ENCODE peak calls at places on chromosome 6, in four cellular contexts. R, L, N and U are unnamed samples.

GRCh38 chr6:34888441-34888820 is 589 bp upstream of the TAF11 start:
- DNase-seq in R (no peak), L (no peak), N (no peak), U (no peak)

GRCh38 chr6:44700422-44700821 is 312.9 kb downstream of the CDC5L start:
- DNase-seq in R (no peak), L (no peak), N (no peak), U (no peak)

GRCh38 chr6:144895890-144896289 is 610.8 kb downstream of the UTRN start:
- DNase-seq in R (no peak), L (no peak), N (no peak), U (no peak)

GRCh38 chr6:40148882-40149573 is 214.8 kb upstream of the MOCS1 start:
- DNase-seq in R (no peak), L (no peak), N (no peak), U (no peak)

GRCh38 chr6:129402244-129402643 is 307.7 kb downstream of the ARHGAP18 start:
- DNase-seq in R (peak; percentile 24), L (no peak), N (no peak), U (no peak)

GRCh38 chr6:40845588-40845987 is 193.4 kb downstream of the UNC5CL start:
- DNase-seq in R (peak; percentile 42), L (no peak), N (no peak), U (no peak)

GRCh38 chr6:167817729-167818128 is 9.0 kb upstream of the AFDN start:
- DNase-seq in R (no peak), L (no peak), N (no peak), U (no peak)

GRCh38 chr6:89792881-89793280 is 26.7 kb downstream of the MDN1 start:
- DNase-seq in R (peak; percentile 18), L (no peak), N (peak; percentile 1), U (no peak)

GRCh38 chr6:35681298-35681697 is 7.4 kb downstream of the FKBP5 start:
- DNase-seq in R (no peak), L (no peak), N (no peak), U (no peak)

GRCh38 chr6:131763749-131764148 is 44.1 kb upstream of the ENPP1 start:
- DNase-seq in R (no peak), L (no peak), N (no peak), U (no peak)

GRCh38 chr6:38173909-38174308 is 354.4 kb downstream of the ZFAND3 start:
- DNase-seq in R (no peak), L (no peak), N (no peak), U (no peak)

GRCh38 chr6:126337323-126337722 is 2.6 kb upstream of the CENPW start:
- DNase-seq in R (peak; percentile 89), L (no peak), N (peak; percentile 52), U (peak; percentile 25)

GRCh38 chr6:94238868-94239267 is 819.5 kb upstream of the EPHA7 start:
- DNase-seq in R (no peak), L (no peak), N (no peak), U (no peak)

GRCh38 chr6:37985355-37985754 is 165.8 kb downstream of the ZFAND3 start:
- DNase-seq in R (no peak), L (no peak), N (no peak), U (no peak)

GRCh38 chr6:106321940-106322339 is 3.6 kb downstream of the ATG5 start:
- DNase-seq in R (no peak), L (no peak), N (no peak), U (no peak)

GRCh38 chr6:106324726-106325335 is 729 bp downstream of the ATG5 start:
- DNase-seq in R (peak; percentile 5), L (no peak), N (no peak), U (no peak)

DNA sequence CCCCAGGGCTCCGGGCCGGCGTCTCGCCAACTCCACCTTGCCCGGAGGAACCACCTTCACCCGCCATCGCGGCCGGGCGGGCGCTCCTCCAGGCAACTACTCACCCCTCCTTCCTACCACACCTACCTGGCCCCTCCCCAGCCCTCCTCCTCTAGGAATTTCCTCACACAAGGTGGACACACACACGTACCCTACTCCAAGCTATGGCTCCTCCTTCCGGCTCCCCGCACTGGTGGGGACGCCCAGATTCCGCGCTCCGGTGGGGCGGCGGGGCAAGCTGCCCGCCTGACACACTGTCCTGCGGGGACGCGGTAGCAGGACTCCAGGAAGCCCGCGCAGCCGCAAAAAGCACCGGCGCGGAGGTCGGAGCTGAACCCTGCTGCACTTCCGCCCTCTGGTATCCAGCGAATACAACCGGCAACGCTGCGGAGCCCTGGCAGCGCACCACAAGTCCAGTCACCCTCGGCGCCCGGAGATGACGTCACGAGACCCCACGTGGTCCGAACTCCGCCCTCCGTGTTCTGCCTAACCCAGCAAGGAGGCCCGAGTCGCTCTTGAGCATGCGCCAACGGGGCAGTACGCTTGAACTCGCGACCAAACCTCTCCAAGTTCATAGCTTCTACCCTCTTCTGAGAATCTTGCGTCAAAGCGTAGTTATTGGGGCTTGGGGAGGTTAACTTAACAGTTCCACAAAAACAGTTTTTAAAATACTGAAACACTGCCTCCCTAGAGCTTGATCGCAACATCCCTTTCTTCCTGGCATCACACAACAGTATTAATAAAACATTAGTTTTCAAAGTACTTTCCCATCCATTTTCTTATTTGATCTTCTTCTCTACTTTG is at the start of gene ATG5:
- DNase-seq in R (peak; percentile 99), L (peak; percentile 99), N (peak; percentile 93), U (peak; percentile 98)
- TF ChIP-seq CTCF in R (no peak), L (no peak), N (no peak), U (no peak)

DNA sequence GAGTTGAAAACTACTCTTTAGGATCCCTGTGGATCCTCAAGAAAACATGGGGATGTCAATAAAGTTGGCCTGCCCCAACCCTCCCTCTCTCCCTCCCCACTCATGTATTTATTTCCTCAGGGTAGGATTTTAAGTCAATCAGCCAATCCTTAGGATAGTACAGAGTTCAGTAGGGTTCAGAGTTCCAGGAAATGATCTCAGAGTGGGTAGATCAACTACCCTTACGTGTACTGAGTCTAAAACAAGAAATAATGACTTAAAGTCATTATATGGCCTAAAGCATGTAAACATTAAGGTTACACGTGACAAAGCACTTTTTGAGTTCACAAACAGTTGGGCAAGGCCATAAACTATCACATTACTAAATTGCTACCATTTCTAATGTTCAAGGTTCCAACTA is 47.2 kb upstream of the REV3L start:
- DNase-seq in R (no peak), L (no peak), N (no peak), U (no peak)
- TF ChIP-seq CTCF in R (no peak), L (no peak), N (no peak), U (no peak)

DNA sequence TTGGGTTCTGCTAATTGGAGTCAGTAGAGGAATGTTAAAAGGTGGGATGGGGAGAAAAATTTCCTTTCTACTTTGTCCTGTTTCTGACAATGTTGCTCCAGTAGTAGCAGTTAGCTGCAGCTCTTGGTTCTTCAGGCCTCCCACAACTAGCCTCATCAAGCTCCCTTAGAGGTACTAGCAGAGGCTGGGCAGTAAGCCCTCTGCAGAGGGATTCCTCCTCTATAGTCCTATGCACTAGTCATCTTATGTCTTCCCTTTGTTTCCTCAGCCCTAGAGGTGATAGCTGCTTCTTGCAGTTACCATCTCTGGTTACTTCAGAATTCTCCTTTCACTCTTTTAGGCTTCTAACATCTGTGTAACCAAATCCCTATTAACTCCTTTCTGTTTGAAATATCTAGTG is 99.8 kb downstream of the FILIP1 start:
- DNase-seq in R (no peak), L (no peak), N (no peak), U (no peak)
- TF ChIP-seq CTCF in R (no peak), L (no peak), N (no peak), U (no peak)

GRCh38 chr6:135195522-135195921 is 14.4 kb downstream of the MYB start:
- DNase-seq in R (no peak), L (no peak), N (no peak), U (no peak)
- TF ChIP-seq CTCF in R (no peak), L (no peak), N (no peak), U (no peak)